ENCODE peak calls at places on chromosomes 2 and 18, in five cellular contexts. I is A549, S is GM23338, O is K562, L is GM12878. G is an unnamed sample.

GRCh38 chr2:171566753-171567152 is 44.5 kb downstream of the CYBRD1 start:
- DNase-seq in S (no peak), O (no peak), L (no peak), I (no peak), G (no peak)

GRCh38 chr2:69779258-69779989 is 37.5 kb downstream of the ANXA4 start:
- DNase-seq in S (no peak), L (no peak), O (peak), I (peak), G (peak)

GRCh38 chr2:215105607-215106354 is 32.6 kb downstream of the ABCA12 start:
- DNase-seq in L (no peak), O (no peak), I (no peak), S (no peak), G (no peak)

GRCh38 chr2:165529130-165529529 is 59.6 kb downstream of the CSRNP3 start:
- DNase-seq in S (no peak), I (no peak), L (no peak), O (no peak), G (no peak)

GRCh38 chr2:39007875-39008504 is 112.9 kb downstream of the SOS1 start:
- DNase-seq in L (no peak), O (no peak), I (no peak), S (peak), G (no peak)

GRCh38 chr18:25326231-25327042 is 25.5 kb downstream of the ZNF521 start:
- DNase-seq in I (no peak), O (no peak), S (no peak), L (no peak), G (no peak)

GRCh38 chr2:3628800-3629199 is 29.2 kb upstream of the ALLC start:
- DNase-seq in L (no peak), O (peak), I (no peak), S (peak), G (peak)

GRCh38 chr2:225494100-225494459 is 94.6 kb downstream of the NYAP2 start:
- DNase-seq in O (no peak), L (no peak), S (no peak), I (no peak), G (no peak)

GRCh38 chr2:36769106-36769505 is 72.6 kb downstream of the VIT start:
- DNase-seq in I (no peak), O (no peak), S (no peak), L (no peak), G (no peak)

GRCh38 chr18:51038110-51038509 is 8.1 kb downstream of the SMAD4 start:
- DNase-seq in I (no peak), O (no peak), S (no peak), L (no peak), G (peak)

GRCh38 chr2:174121612-174122011 is 126.7 kb downstream of the OLA1 start:
- DNase-seq in L (no peak), O (no peak), I (no peak), S (peak), G (no peak)

GRCh38 chr2:211093743-211094303 is 537.4 kb downstream of the CPS1 start:
- DNase-seq in S (peak), L (no peak), I (no peak), O (no peak), G (peak)

GRCh38 chr2:1808921-1809551 is 64.7 kb upstream of the PXDN start:
- DNase-seq in L (no peak), I (no peak), O (no peak), S (no peak), G (no peak)

GRCh38 chr2:240564191-240564570 is 4.0 kb downstream of the DUSP28 start:
- DNase-seq in I (no peak), O (no peak), S (no peak), L (no peak), G (no peak)

GRCh38 chr2:70360661-70361316 is 58.9 kb upstream of the FAM136A start:
- DNase-seq in L (no peak), I (no peak), S (no peak), O (peak), G (no peak)

GRCh38 chr2:203852760-203853159 is 14.8 kb upstream of the CTLA4 start:
- DNase-seq in S (no peak), O (no peak), I (no peak), L (no peak), G (no peak)

GRCh38 chr2:160375802-160376469 is 117.7 kb downstream of the RBMS1 start:
- DNase-seq in O (no peak), S (no peak), L (no peak), I (no peak), G (no peak)

GRCh38 chr18:11887305-11888262 is 20.5 kb downstream of the MPPE1 start:
- DNase-seq in I (peak), L (no peak), O (no peak), S (no peak), G (peak)

GRCh38 chr2:10452334-10452733 is 4.2 kb upstream of the ODC1 start:
- DNase-seq in I (peak), L (no peak), S (no peak), O (no peak), G (peak)

GRCh38 chr2:163264376-163264775 is 425.8 kb upstream of the KCNH7 start:
- DNase-seq in O (no peak), S (no peak), I (no peak), L (no peak), G (no peak)

GRCh38 chr2:220000080-220000479 is 372.6 kb downstream of the SLC4A3 start:
- DNase-seq in I (no peak), O (no peak), S (no peak), L (no peak), G (no peak)

GRCh38 chr2:113390133-113390849 is 47.2 kb upstream of the ZNG1B start:
- DNase-seq in I (peak), O (peak), S (peak), L (peak), G (peak)

GRCh38 chr2:197559656-197560055 is 43.8 kb downstream of the MOB4 start:
- DNase-seq in S (no peak), L (no peak), I (no peak), O (no peak), G (no peak)

DNA sequence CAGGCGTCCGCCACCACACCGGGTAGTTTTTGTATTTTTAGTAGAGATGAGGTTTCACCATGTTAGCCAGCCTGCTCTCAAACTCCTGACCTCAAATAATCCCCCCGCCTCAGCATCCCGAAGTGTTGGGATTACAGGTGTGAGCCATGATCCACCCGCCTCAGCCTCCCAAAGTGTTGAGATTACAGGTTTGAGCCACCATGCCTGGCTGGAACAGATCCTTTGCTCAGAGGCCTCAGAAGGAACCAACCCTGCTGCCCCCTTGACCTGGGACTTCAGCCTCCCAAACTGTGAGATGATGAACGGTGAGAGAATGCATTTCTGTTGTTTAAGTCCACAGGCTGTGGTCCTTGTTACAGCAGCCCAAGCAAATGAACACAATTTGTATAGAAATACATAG is 67.0 kb downstream of the NCAPH start:
- DNase-seq in S (no peak), I (no peak), L (no peak), O (no peak), G (no peak)
- TF ChIP-seq JUNB in S (no peak), I (no peak), L (no peak), O (no peak), G (no peak)

GRCh38 chr2:65456074-65456473 is 23.7 kb upstream of the SPRED2 start:
- DNase-seq in S (no peak), L (no peak), I (no peak), O (no peak), G (no peak)
- TF ChIP-seq JUNB in S (no peak), L (no peak), I (no peak), O (no peak), G (no peak)

DNA sequence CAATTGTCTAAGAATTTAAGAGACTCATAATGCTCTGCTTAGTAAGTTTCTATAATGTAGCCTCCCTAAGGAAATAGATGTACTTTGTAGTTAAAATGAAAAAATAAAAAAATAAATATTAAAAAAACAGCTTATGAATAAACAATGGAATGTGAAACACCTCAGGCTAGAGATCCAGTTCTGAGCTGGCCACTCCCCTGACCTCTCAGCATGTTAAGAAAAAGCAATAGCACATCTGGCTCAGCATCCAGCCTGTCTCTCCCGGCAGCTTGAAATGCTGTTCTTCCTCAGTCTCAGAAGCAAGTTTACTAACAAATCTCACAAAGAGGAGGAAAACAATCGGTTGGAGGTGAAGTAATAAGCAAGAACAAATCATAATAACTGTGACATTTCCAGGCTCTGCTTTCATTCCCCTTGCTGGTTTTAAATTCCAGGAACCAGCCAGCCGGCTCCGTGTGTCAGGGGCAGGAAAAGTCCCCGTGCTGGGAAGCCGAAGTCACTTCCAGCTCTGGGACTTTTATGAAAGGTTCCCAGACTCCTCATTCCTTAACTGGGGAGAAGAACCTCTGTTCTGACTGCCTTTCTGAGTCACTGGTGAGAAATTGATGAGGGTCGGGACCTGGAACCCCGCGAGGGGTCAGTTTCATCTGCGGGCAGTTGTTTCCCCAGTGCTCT is 133.9 kb upstream of the ARL4C start:
- DNase-seq in S (peak), I (no peak), O (no peak), L (no peak), G (no peak)
- TF ChIP-seq JUNB in S (no peak), I (no peak), O (no peak), L (no peak), G (no peak)

DNA sequence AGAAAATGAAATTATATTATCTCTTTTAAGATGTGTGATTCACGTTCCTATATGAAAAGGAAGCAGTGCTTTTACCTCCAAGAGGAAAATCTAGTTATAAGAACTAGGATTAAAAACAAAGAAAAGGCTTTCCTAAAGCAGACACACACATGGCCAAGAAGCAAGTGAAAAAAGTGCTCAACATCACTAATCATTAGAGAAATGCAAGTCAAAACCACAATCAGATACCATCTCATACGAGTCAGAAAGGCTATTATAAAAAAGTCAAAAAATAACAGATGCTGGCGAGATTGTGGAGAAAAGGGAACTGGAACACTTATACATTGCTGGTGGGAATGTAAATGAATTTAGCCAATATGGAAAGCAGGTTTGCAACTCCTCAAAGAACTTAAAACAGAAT is 285.5 kb downstream of the RAD51AP2 start:
- DNase-seq in O (no peak), S (no peak), L (no peak), I (no peak), G (no peak)
- TF ChIP-seq JUNB in O (no peak), S (no peak), L (no peak), I (no peak), G (no peak)

GRCh38 chr2:108787209-108787558 is 613 bp downstream of the CCDC138 start:
- DNase-seq in I (no peak), O (no peak), L (no peak), S (no peak), G (no peak)

GRCh38 chr2:108786008-108786353 is 590 bp upstream of the CCDC138 start:
- DNase-seq in L (no peak), I (no peak), S (no peak), O (no peak), G (no peak)

GRCh38 chr2:108786354-108787208 is at the start of gene CCDC138:
- DNase-seq in I (peak), S (peak), L (peak), O (peak), G (peak)
- TF ChIP-seq JUNB in I (no peak), S (no peak), L (no peak), O (no peak), G (no peak)

GRCh38 chr18:6414118-6414722 is 491 bp downstream of the L3MBTL4 start:
- DNase-seq in S (peak), I (no peak), L (no peak), O (no peak), G (peak)
- TF ChIP-seq JUNB in S (no peak), I (no peak), L (no peak), O (no peak), G (no peak)

DNA sequence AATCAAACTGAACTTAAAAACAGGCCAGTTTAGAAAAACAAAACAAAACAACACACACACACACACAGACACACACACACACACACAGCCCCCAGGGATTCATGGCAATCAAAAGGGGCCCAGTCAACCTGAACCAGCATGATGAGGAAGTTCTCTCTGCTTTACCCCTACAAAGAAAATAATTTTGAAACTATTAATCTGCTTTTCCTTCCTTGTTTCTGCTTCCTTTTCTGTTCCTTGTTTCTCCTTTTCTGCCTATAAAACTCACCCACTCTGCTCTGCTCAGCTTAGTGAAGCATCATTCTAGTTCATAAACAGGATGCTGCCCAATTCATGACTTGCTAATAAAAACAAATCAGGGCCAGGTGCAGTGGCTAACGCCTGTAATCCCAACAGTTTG is 203.1 kb downstream of the RAB3GAP1 start:
- DNase-seq in S (no peak), O (no peak), I (no peak), L (peak), G (no peak)
- TF ChIP-seq JUNB in S (no peak), O (no peak), I (no peak), L (no peak), G (no peak)

GRCh38 chr2:105969552-105969951 is 224.5 kb downstream of the UXS1 start:
- DNase-seq in S (peak), O (peak), I (no peak), L (no peak), G (peak)
- TF ChIP-seq JUNB in S (no peak), O (no peak), I (no peak), L (no peak), G (no peak)

GRCh38 chr2:191335875-191336464 is 90.8 kb downstream of the MYO1B start:
- DNase-seq in L (no peak), S (no peak), O (no peak), I (no peak), G (no peak)

GRCh38 chr2:191329841-191330240 is 84.6 kb downstream of the MYO1B start:
- DNase-seq in L (no peak), I (no peak), O (no peak), S (no peak), G (no peak)

GRCh38 chr2:191328150-191328809 is 83.1 kb downstream of the MYO1B start:
- DNase-seq in O (no peak), S (no peak), I (no peak), L (no peak), G (peak)

DNA sequence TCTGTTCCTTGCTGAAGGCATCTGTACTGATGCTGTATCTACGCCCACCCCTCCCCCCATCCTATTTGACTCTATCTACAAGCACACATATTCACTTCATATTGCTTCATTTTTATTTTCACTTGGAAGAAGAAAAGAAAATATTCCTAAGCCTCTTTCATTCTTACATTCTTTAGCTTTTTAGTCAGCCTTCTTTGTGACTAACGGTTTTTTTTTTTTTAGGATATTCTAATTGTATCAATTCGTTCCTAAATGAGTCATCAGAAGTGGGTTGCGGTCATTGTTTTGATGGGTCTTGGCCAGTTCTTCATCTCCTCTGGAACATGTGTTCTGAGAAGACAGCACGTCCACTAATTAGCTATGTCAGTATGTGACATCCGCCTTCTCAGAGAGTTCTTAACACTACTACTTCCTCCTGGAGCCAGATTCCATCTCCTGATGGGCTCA is 88.7 kb downstream of the MYO1B start:
- DNase-seq in I (no peak), S (no peak), O (no peak), L (no peak), G (no peak)
- TF ChIP-seq JUNB in I (no peak), S (no peak), O (no peak), L (no peak), G (no peak)